ENCODE peak calls at places on chromosomes 5 and 9, in four cellular contexts. One of them, this sample, is unnamed.

GRCh38 chr5:1794896-1795290 is 4.7 kb downstream of the MRPL36 start:
- DNase-seq in brain microvascular endothelial cell: no peak
- DNase-seq in cardiac muscle cell: no peak
- DNase-seq in CD8-positive, alpha-beta memory T cell: peak; percentile 39
- DNase-seq in this sample: no peak

GRCh38 chr9:89608646-89609335 is 4.0 kb downstream of the GADD45G start:
- DNase-seq in brain microvascular endothelial cell: no peak
- DNase-seq in cardiac muscle cell: no peak
- DNase-seq in CD8-positive, alpha-beta memory T cell: no peak
- DNase-seq in this sample: no peak

GRCh38 chr9:31597977-31598376 is 786.5 kb upstream of the ACO1 start:
- DNase-seq in brain microvascular endothelial cell: peak; percentile 6
- DNase-seq in cardiac muscle cell: peak; percentile 1
- DNase-seq in CD8-positive, alpha-beta memory T cell: peak; percentile 46
- DNase-seq in this sample: no peak

GRCh38 chr9:119707228-119707627 is 338.0 kb upstream of the BRINP1 start:
- DNase-seq in brain microvascular endothelial cell: no peak
- DNase-seq in cardiac muscle cell: no peak
- DNase-seq in CD8-positive, alpha-beta memory T cell: no peak
- DNase-seq in this sample: no peak

GRCh38 chr5:177578331-177578730 is 13.7 kb upstream of the TMED9 start:
- DNase-seq in brain microvascular endothelial cell: no peak
- DNase-seq in cardiac muscle cell: no peak
- DNase-seq in CD8-positive, alpha-beta memory T cell: no peak
- DNase-seq in this sample: no peak

GRCh38 chr9:101478444-101478843 is 42.9 kb upstream of the ALDOB start:
- DNase-seq in brain microvascular endothelial cell: no peak
- DNase-seq in cardiac muscle cell: no peak
- DNase-seq in CD8-positive, alpha-beta memory T cell: no peak
- DNase-seq in this sample: no peak

GRCh38 chr5:76669245-76669644 is 46.0 kb upstream of the F2RL2 start:
- DNase-seq in brain microvascular endothelial cell: no peak
- DNase-seq in cardiac muscle cell: no peak
- DNase-seq in CD8-positive, alpha-beta memory T cell: no peak
- DNase-seq in this sample: no peak

GRCh38 chr5:178305801-178306200 is 73.2 kb upstream of the PHYKPL start:
- DNase-seq in brain microvascular endothelial cell: no peak
- DNase-seq in cardiac muscle cell: no peak
- DNase-seq in CD8-positive, alpha-beta memory T cell: no peak
- DNase-seq in this sample: no peak

GRCh38 chr5:105413406-105413990 is 1850.9 kb upstream of the NUDT12 start:
- DNase-seq in brain microvascular endothelial cell: no peak
- DNase-seq in cardiac muscle cell: no peak
- DNase-seq in CD8-positive, alpha-beta memory T cell: no peak
- DNase-seq in this sample: no peak

GRCh38 chr5:123176938-123177275 is 87.9 kb downstream of the PRDM6 start:
- DNase-seq in brain microvascular endothelial cell: no peak
- DNase-seq in cardiac muscle cell: no peak
- DNase-seq in CD8-positive, alpha-beta memory T cell: no peak
- DNase-seq in this sample: no peak

GRCh38 chr5:39309534-39309933 is 54.8 kb downstream of the C9 start:
- DNase-seq in brain microvascular endothelial cell: no peak
- DNase-seq in cardiac muscle cell: no peak
- DNase-seq in CD8-positive, alpha-beta memory T cell: no peak
- DNase-seq in this sample: no peak

GRCh38 chr9:83511051-83511450 is 27.1 kb downstream of the FRMD3 start:
- DNase-seq in brain microvascular endothelial cell: no peak
- DNase-seq in cardiac muscle cell: peak; percentile 17
- DNase-seq in CD8-positive, alpha-beta memory T cell: no peak
- DNase-seq in this sample: no peak

GRCh38 chr5:34498582-34498981 is 157.5 kb upstream of the RAI14 start:
- DNase-seq in brain microvascular endothelial cell: no peak
- DNase-seq in cardiac muscle cell: no peak
- DNase-seq in CD8-positive, alpha-beta memory T cell: no peak
- DNase-seq in this sample: no peak

GRCh38 chr9:130265431-130266235 is at the start of gene HMCN2:
- DNase-seq in brain microvascular endothelial cell: no peak
- DNase-seq in cardiac muscle cell: peak; percentile 29
- DNase-seq in CD8-positive, alpha-beta memory T cell: no peak
- DNase-seq in this sample: peak; percentile 56

GRCh38 chr5:61768692-61769281 is 436.7 kb downstream of the ZSWIM6 start:
- DNase-seq in brain microvascular endothelial cell: peak; percentile 2
- DNase-seq in cardiac muscle cell: no peak
- DNase-seq in CD8-positive, alpha-beta memory T cell: no peak
- DNase-seq in this sample: no peak

GRCh38 chr9:121135642-121136041 is 60.9 kb downstream of the CNTRL start:
- DNase-seq in brain microvascular endothelial cell: no peak
- DNase-seq in cardiac muscle cell: no peak
- DNase-seq in CD8-positive, alpha-beta memory T cell: no peak
- DNase-seq in this sample: no peak

GRCh38 chr9:70639853-70640814 is 225.7 kb upstream of the KLF9 start:
- DNase-seq in brain microvascular endothelial cell: peak; percentile 44
- DNase-seq in cardiac muscle cell: peak; percentile 80
- DNase-seq in CD8-positive, alpha-beta memory T cell: no peak
- DNase-seq in this sample: no peak

GRCh38 chr5:72619251-72619650 is 112.0 kb upstream of the ZNF366 start:
- DNase-seq in brain microvascular endothelial cell: no peak
- DNase-seq in cardiac muscle cell: no peak
- DNase-seq in CD8-positive, alpha-beta memory T cell: no peak
- DNase-seq in this sample: no peak

GRCh38 chr5:72622152-72622760 is 115.0 kb upstream of the ZNF366 start:
- DNase-seq in brain microvascular endothelial cell: no peak
- DNase-seq in cardiac muscle cell: no peak
- DNase-seq in CD8-positive, alpha-beta memory T cell: no peak
- DNase-seq in this sample: no peak

GRCh38 chr5:72619677-72620076 is 112.5 kb upstream of the ZNF366 start:
- DNase-seq in brain microvascular endothelial cell: no peak
- DNase-seq in cardiac muscle cell: no peak
- DNase-seq in CD8-positive, alpha-beta memory T cell: no peak
- DNase-seq in this sample: no peak

GRCh38 chr5:72621576-72621975 is 114.4 kb upstream of the ZNF366 start:
- DNase-seq in brain microvascular endothelial cell: no peak
- DNase-seq in cardiac muscle cell: no peak
- DNase-seq in CD8-positive, alpha-beta memory T cell: no peak
- DNase-seq in this sample: no peak

DNA sequence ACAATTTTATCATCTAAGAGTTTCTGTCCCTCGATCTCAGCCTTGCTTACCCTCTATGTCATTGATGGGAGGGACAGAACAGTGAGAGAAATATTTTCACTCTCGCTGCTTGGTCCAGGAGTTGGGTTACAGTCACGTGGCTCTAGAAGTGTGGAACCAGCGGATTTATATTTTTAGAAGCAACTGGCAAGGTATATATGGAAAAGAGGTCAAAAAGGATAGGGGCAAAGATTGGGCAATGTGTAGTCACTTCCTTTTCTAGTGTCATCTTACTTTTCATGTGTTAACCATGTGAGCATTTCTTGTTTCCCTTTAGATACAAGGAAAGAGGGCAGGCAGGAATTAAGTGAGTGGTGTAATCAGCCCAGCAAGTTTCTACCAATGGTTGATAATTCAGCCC is 111.5 kb upstream of the ZNF366 start:
- DNase-seq in brain microvascular endothelial cell: no peak
- DNase-seq in cardiac muscle cell: no peak
- DNase-seq in CD8-positive, alpha-beta memory T cell: no peak
- DNase-seq in this sample: no peak
- H3K27me3 ChIP-seq in brain microvascular endothelial cell: no peaks in the 10 kb centered on the region
- H3K27me3 ChIP-seq in cardiac muscle cell: no peaks in the 10 kb centered on the region
- H3K27me3 ChIP-seq in CD8-positive, alpha-beta memory T cell: no peaks in the 10 kb centered on the region
- H3K27me3 ChIP-seq in this sample: no peaks in the 10 kb centered on the region

GRCh38 chr5:179599566-179599965 is 23.9 kb downstream of the HNRNPH1 start:
- DNase-seq in brain microvascular endothelial cell: no peak
- DNase-seq in cardiac muscle cell: no peak
- DNase-seq in CD8-positive, alpha-beta memory T cell: no peak
- DNase-seq in this sample: no peak
- H3K36me3 ChIP-seq in brain microvascular endothelial cell: peaks cover 64% of the 10 kb centered on the region
- H3K36me3 ChIP-seq in cardiac muscle cell: peaks cover 40% of the 10 kb centered on the region
- H3K36me3 ChIP-seq in CD8-positive, alpha-beta memory T cell: peaks cover 18% of the 10 kb centered on the region
- H3K36me3 ChIP-seq in this sample: peaks cover 89% of the 10 kb centered on the region

GRCh38 chr5:139764250-139764791 is 31.3 kb upstream of the PSD2 start:
- DNase-seq in brain microvascular endothelial cell: no peak
- DNase-seq in cardiac muscle cell: no peak
- DNase-seq in CD8-positive, alpha-beta memory T cell: peak; percentile 64
- DNase-seq in this sample: no peak

GRCh38 chr5:139765040-139765408 is 30.6 kb upstream of the PSD2 start:
- DNase-seq in brain microvascular endothelial cell: no peak
- DNase-seq in cardiac muscle cell: no peak
- DNase-seq in CD8-positive, alpha-beta memory T cell: no peak
- DNase-seq in this sample: no peak

GRCh38 chr5:139762624-139763170 is 32.9 kb upstream of the PSD2 start:
- DNase-seq in brain microvascular endothelial cell: no peak
- DNase-seq in cardiac muscle cell: no peak
- DNase-seq in CD8-positive, alpha-beta memory T cell: no peak
- DNase-seq in this sample: no peak

GRCh38 chr5:139765409-139766217 is 30.0 kb upstream of the PSD2 start:
- DNase-seq in brain microvascular endothelial cell: peak; percentile 47
- DNase-seq in cardiac muscle cell: peak; percentile 80
- DNase-seq in CD8-positive, alpha-beta memory T cell: peak; percentile 86
- DNase-seq in this sample: peak; percentile 79

DNA sequence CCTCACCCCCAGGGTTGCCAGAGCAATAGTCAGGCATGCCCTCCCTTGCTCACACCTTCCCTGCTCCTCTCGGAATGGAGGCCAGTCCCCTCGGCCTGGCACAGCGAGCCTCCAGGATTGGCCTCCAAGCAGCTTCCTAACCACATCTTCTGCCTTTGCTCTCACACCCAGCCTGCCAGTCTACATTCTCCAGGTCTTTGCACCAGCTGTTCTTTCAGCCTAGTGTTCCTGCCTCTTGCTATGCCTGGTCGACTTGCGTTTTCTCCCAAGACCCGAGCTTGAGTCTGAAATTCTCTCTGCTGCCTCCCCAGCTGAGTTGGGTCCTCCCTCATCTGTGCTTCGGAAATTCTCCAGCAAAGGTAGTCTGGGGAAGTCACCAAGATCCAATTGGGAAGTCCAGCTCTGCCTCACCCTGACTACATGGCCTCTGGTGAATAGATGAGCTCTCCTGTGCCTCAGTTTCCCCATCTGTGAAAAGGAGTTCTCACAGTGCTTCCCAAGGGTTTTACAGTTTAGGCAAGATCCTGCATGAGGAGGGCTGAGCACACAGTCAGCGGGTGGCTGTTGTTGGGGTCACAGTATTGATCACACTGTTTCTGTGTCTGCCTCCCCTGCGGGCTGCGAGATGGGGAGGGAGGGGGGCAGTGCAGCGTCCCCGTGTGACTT is 31.9 kb upstream of the PSD2 start:
- DNase-seq in brain microvascular endothelial cell: no peak
- DNase-seq in cardiac muscle cell: no peak
- DNase-seq in CD8-positive, alpha-beta memory T cell: no peak
- DNase-seq in this sample: no peak
- H3K4me3 ChIP-seq in brain microvascular endothelial cell: no peak overlapping the region
- H3K4me3 ChIP-seq in cardiac muscle cell: no peak overlapping the region
- H3K4me3 ChIP-seq in CD8-positive, alpha-beta memory T cell: no peak overlapping the region
- H3K4me3 ChIP-seq in this sample: no peak overlapping the region

GRCh38 chr5:87136733-87137132 is 130.9 kb upstream of the RASA1 start:
- DNase-seq in brain microvascular endothelial cell: no peak
- DNase-seq in cardiac muscle cell: no peak
- DNase-seq in CD8-positive, alpha-beta memory T cell: no peak
- DNase-seq in this sample: no peak
- H3K27me3 ChIP-seq in brain microvascular endothelial cell: no peaks in the 10 kb centered on the region
- H3K27me3 ChIP-seq in cardiac muscle cell: no peaks in the 10 kb centered on the region
- H3K27me3 ChIP-seq in CD8-positive, alpha-beta memory T cell: no peaks in the 10 kb centered on the region
- H3K27me3 ChIP-seq in this sample: no peaks in the 10 kb centered on the region

GRCh38 chr9:133051966-133052539 is 9.7 kb upstream of the CEL start:
- DNase-seq in brain microvascular endothelial cell: no peak
- DNase-seq in cardiac muscle cell: no peak
- DNase-seq in CD8-positive, alpha-beta memory T cell: no peak
- DNase-seq in this sample: no peak
- H3K36me3 ChIP-seq in brain microvascular endothelial cell: peaks cover 42% of the 10 kb centered on the region
- H3K36me3 ChIP-seq in cardiac muscle cell: peaks cover 47% of the 10 kb centered on the region
- H3K36me3 ChIP-seq in CD8-positive, alpha-beta memory T cell: peaks cover 7% of the 10 kb centered on the region
- H3K36me3 ChIP-seq in this sample: peaks cover 95% of the 10 kb centered on the region

DNA sequence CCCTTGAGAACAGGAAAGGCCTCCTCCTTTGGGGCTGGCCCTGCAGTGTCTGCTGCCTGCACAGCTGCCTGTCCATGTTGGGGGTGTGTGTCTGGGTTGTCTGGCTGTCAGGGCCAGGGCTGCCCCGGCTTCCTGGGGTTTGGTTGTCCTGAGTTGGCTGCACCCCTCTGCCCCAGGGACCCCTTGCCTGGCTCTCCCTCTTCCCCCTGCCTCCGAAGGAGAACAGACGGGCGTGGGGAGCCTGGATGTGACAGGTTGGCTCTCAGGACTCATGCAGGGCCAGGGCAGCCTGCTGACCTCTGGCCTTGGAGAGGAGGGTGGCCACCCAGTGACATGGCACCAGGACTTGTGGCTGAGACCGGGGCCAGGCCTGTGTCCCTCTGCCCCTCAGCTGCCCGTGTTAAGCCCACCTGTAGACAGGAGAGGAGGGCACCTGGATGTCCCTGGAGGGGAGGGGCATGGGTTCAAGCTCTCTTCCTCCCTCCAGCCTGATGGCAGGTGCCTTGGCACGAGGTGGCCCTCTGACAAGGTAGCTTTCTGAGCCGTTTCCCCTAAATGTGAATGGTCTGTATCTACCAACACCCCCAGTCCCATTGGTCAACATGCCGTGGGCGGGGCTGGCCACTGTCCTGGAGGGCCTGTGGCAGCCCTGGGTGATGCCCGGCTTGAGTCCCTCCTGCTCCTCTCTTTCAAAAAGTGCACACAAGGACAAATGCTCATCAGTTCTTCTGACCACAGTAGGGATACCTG is 34.9 kb downstream of the WNK2 start:
- DNase-seq in brain microvascular endothelial cell: no peak
- DNase-seq in cardiac muscle cell: no peak
- DNase-seq in CD8-positive, alpha-beta memory T cell: peak; percentile 40
- DNase-seq in this sample: no peak
- H3K4me3 ChIP-seq in brain microvascular endothelial cell: no peak overlapping the region
- H3K4me3 ChIP-seq in cardiac muscle cell: no peak overlapping the region
- H3K4me3 ChIP-seq in CD8-positive, alpha-beta memory T cell: no peak overlapping the region
- H3K4me3 ChIP-seq in this sample: peak overlapping the region; percentile 9

This sample was measured in left ventricle myocardium inferior.